ENCODE peak calls at places on chromosome 1, in eight cellular contexts. B, Y, Q, Z, E, R, P and G are unnamed samples.

GRCh38 chr1:23799570-23800395 is 771 bp downstream of the GALE start:
- DNase-seq in B (peak; percentile 47), Y (no peak), R (no peak), Z (peak; percentile 49), E (no peak), Q (peak; percentile 97), P (peak; percentile 96), G (peak; percentile 89)

GRCh38 chr1:23099171-23099536 is 69.5 kb downstream of the LUZP1 start:
- DNase-seq in Z (no peak), B (no peak), P (no peak), E (no peak), Q (no peak), R (no peak), Y (no peak), G (no peak)

GRCh38 chr1:14971201-14971600 is 182.3 kb upstream of the TMEM51 start:
- DNase-seq in R (no peak), P (no peak), B (no peak), Y (no peak), Z (no peak), Q (no peak), E (no peak), G (no peak)

GRCh38 chr1:81113688-81114087 is 687.0 kb upstream of the ADGRL2 start:
- DNase-seq in E (no peak), P (peak; percentile 19), Y (no peak), R (no peak), B (no peak), Z (no peak), Q (peak; percentile 2), G (no peak)

GRCh38 chr1:97905141-97905540 is 15.7 kb downstream of the DPYD start:
- DNase-seq in R (no peak), Q (no peak), B (no peak), Y (no peak), E (no peak), Z (no peak), P (no peak), G (no peak)

GRCh38 chr1:3971981-3972380 is 71.9 kb upstream of the C1orf174 start:
- DNase-seq in P (no peak), R (no peak), Q (no peak), B (no peak), Y (no peak), Z (no peak), E (no peak), G (no peak)

GRCh38 chr1:184967045-184967444 is 7.3 kb downstream of the NIBAN1 start:
- DNase-seq in Y (no peak), B (no peak), Q (no peak), R (no peak), P (no peak), E (no peak), Z (no peak), G (no peak)

GRCh38 chr1:166905136-166905535 is 29.1 kb upstream of the TADA1 start:
- DNase-seq in Z (no peak), P (no peak), R (no peak), Q (no peak), E (no peak), B (no peak), Y (no peak), G (no peak)

GRCh38 chr1:235050911-235051360 is 77.7 kb downstream of the TOMM20 start:
- DNase-seq in E (no peak), P (no peak), Y (peak; percentile 41), Q (no peak), B (no peak), Z (no peak), R (no peak), G (no peak)

GRCh38 chr1:165871311-165872067 is 44.1 kb downstream of the UCK2 start:
- DNase-seq in E (no peak), Y (no peak), R (no peak), Z (no peak), P (peak; percentile 63), Q (no peak), B (peak; percentile 46), G (peak; percentile 5)

GRCh38 chr1:204446413-204447111 is 34.9 kb upstream of the PPP1R15B start:
- DNase-seq in R (peak; percentile 60), E (peak; percentile 63), P (peak; percentile 83), Z (peak; percentile 65), Y (peak; percentile 83), Q (peak; percentile 67), B (peak; percentile 74), G (peak; percentile 50)

GRCh38 chr1:80640978-80641377 is 1159.8 kb upstream of the ADGRL2 start:
- DNase-seq in Y (no peak), B (no peak), E (no peak), Q (no peak), R (no peak), P (no peak), Z (no peak), G (no peak)

GRCh38 chr1:11180342-11180744 is 8.8 kb upstream of the ANGPTL7 start:
- DNase-seq in Z (no peak), Q (no peak), B (no peak), P (no peak), R (no peak), E (no peak), Y (no peak), G (peak; percentile 4)

GRCh38 chr1:41496080-41497055 is 11.9 kb upstream of the EDN2 start:
- DNase-seq in R (peak; percentile 65), Z (peak; percentile 92), Y (peak; percentile 80), E (no peak), Q (peak; percentile 75), P (peak; percentile 63), B (peak; percentile 70), G (peak; percentile 90)

GRCh38 chr1:55477953-55478352 is 262.8 kb upstream of the USP24 start:
- DNase-seq in P (no peak), R (no peak), E (no peak), Y (no peak), Q (no peak), B (no peak), Z (no peak), G (no peak)

GRCh38 chr1:231062500-231063270 is 22.6 kb upstream of the FAM89A start:
- DNase-seq in Q (no peak), P (no peak), B (no peak), E (no peak), R (no peak), Z (no peak), Y (no peak), G (no peak)

GRCh38 chr1:20483833-20484525 is 2.0 kb downstream of the CAMK2N1 start:
- DNase-seq in Z (peak; percentile 39), E (no peak), B (no peak), Q (no peak), R (peak; percentile 28), P (peak; percentile 50), Y (no peak), G (no peak)

GRCh38 chr1:179575497-179576314 is at the start of gene NPHS2:
- DNase-seq in Z (no peak), R (no peak), E (no peak), Y (no peak), B (no peak), P (no peak), Q (no peak), G (no peak)

GRCh38 chr1:156371553-156372264 is 2.7 kb downstream of the RHBG start:
- DNase-seq in Q (no peak), R (no peak), E (no peak), P (no peak), B (no peak), Y (no peak), Z (peak; percentile 94), G (no peak)

GRCh38 chr1:215900684-215901083 is 333.6 kb downstream of the KCTD3 start:
- DNase-seq in Y (no peak), Z (no peak), Q (no peak), P (no peak), R (no peak), B (no peak), E (no peak), G (no peak)

GRCh38 chr1:11535761-11536572 is 57.0 kb downstream of the DISP3 start:
- DNase-seq in P (no peak), Z (no peak), Y (peak; percentile 21), E (no peak), B (no peak), R (no peak), Q (peak; percentile 27), G (no peak)

GRCh38 chr1:53198241-53198651 is 1.6 kb downstream of the CPT2 start:
- DNase-seq in Q (no peak), Y (no peak), R (no peak), P (peak; percentile 39), E (no peak), B (no peak), Z (no peak), G (peak; percentile 41)

GRCh38 chr1:57310992-57311790 is 112.7 kb downstream of the DAB1 start:
- DNase-seq in P (no peak), R (no peak), Y (no peak), E (no peak), Z (no peak), Q (no peak), B (no peak), G (peak; percentile 24)

GRCh38 chr1:95086949-95087533 is 14.3 kb upstream of the ALG14 start:
- DNase-seq in Q (peak; percentile 74), B (no peak), Z (peak; percentile 42), Y (peak; percentile 28), E (no peak), R (no peak), P (no peak), G (peak; percentile 57)

GRCh38 chr1:43704838-43705237 is 2.5 kb upstream of the ST3GAL3 start:
- DNase-seq in Z (peak; percentile 38), B (no peak), Q (no peak), P (no peak), E (no peak), R (no peak), Y (no peak), G (no peak)

GRCh38 chr1:175317795-175318194 is 125.2 kb upstream of the KIAA0040 start:
- DNase-seq in E (no peak), Q (no peak), R (no peak), B (no peak), Y (no peak), Z (no peak), P (no peak), G (no peak)

GRCh38 chr1:167756760-167757405 is 35.1 kb downstream of the MPZL1 start:
- DNase-seq in B (no peak), Q (no peak), Y (peak; percentile 26), E (no peak), P (no peak), R (no peak), Z (no peak), G (no peak)

GRCh38 chr1:223758734-223759133 is 46.4 kb downstream of the CAPN2 start:
- DNase-seq in E (no peak), P (no peak), Q (no peak), B (no peak), R (no peak), Z (no peak), Y (no peak), G (no peak)

GRCh38 chr1:45522324-45523104 is 830 bp upstream of the PRDX1 start:
- DNase-seq in E (no peak), B (no peak), R (no peak), Q (no peak), Y (no peak), P (no peak), Z (peak; percentile 23), G (peak; percentile 39)

GRCh38 chr1:222413436-222413835 is 134.5 kb downstream of the HHIPL2 start:
- DNase-seq in E (no peak), Y (no peak), Z (no peak), P (no peak), B (no peak), Q (no peak), R (no peak), G (no peak)